ENCODE peak calls at places on chromosome 10, in four cellular contexts. T is GM12878, B is HL-60, R is K562. D is an unnamed sample.

GRCh38 chr10:114685456-114685855 is 27.4 kb upstream of the ABLIM1 start:
- DNase-seq in T (no peak), B (no peak), R (no peak), D (no peak)

GRCh38 chr10:133568287-133568614 is 2.9 kb upstream of the SYCE1 start:
- DNase-seq in T (no peak), B (no peak), R (no peak), D (no peak)

GRCh38 chr10:132294561-132295320 is 13.0 kb downstream of the STK32C start:
- DNase-seq in T (no peak), B (no peak), R (peak; percentile 34), D (no peak)

GRCh38 chr10:97718659-97719142 is 5.2 kb downstream of the MARVELD1 start:
- DNase-seq in T (no peak), B (no peak), R (no peak), D (no peak)

GRCh38 chr10:124648738-124649137 is 95.4 kb downstream of the FAM53B start:
- DNase-seq in T (peak; percentile 33), B (peak; percentile 94), R (peak; percentile 85), D (no peak)

GRCh38 chr10:42952931-42953683 is 123.8 kb upstream of the RET start:
- DNase-seq in T (no peak), B (no peak), R (no peak), D (no peak)

GRCh38 chr10:63738410-63738809 is 217.2 kb downstream of the REEP3 start:
- DNase-seq in T (no peak), B (no peak), R (no peak), D (no peak)

GRCh38 chr10:13709931-13710690 is 123.3 kb downstream of the PRPF18 start:
- DNase-seq in T (no peak), B (no peak), R (no peak), D (no peak)

GRCh38 chr10:24721254-24722106 is 2.2 kb downstream of the ARHGAP21 start:
- DNase-seq in T (no peak), B (no peak), R (peak; percentile 64), D (no peak)

GRCh38 chr10:34290412-34291082 is 524.5 kb downstream of the PARD3 start:
- DNase-seq in T (no peak), B (no peak), R (no peak), D (no peak)

GRCh38 chr10:78171633-78172032 is 138.0 kb downstream of the RPS24 start:
- DNase-seq in T (no peak), B (no peak), R (no peak), D (no peak)

GRCh38 chr10:71222541-71223364 is 10.4 kb downstream of the UNC5B start:
- DNase-seq in T (no peak), B (no peak), R (no peak), D (no peak)

GRCh38 chr10:12499587-12499986 is 150.2 kb downstream of the CAMK1D start:
- DNase-seq in T (no peak), B (no peak), R (no peak), D (no peak)
- TF ChIP-seq SPI1 in T (no peak), B (no peak), R (no peak), D (no peak)

GRCh38 chr10:17622061-17622460 is 4.9 kb upstream of the HACD1 start:
- DNase-seq in T (no peak), B (no peak), R (no peak), D (no peak)

GRCh38 chr10:17617031-17617911 is at the start of gene HACD1:
- DNase-seq in T (no peak), B (peak; percentile 31), R (peak; percentile 54), D (peak; percentile 58)

DNA sequence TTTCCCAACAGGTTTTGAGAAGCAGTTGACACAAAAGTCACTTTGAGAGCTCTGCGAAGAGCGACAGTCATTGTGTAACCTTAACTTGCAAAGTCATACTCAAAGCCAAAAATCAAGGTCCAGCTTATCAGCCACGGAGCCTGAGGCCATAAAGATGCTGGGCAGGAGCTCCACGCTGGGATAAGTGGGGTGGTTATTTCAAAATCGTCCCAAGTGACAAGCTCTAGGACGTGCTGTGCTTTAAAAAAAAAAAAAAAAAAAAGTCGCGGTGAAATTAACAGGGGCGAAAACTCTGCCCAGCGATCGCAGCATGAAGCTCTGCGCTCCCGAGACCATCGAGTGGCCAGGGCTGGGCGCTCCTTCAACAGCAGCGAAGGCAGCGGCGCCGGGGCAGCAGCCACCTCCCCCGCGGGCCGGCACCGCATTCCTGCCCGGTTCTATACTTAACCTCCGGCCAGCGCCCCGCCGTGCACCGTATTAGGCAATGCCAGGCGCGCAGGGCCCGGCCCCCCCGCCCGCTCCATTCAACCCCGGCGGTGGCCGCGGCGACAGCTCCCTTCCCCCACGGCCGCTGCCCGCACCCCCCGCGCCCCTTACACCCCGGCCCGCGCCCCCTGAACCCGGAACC is 657 bp downstream of the HACD1 start:
- DNase-seq in T (no peak), B (peak; percentile 2), R (peak; percentile 81), D (peak; percentile 34)
- TF ChIP-seq SPI1 in T (no peak), B (no peak), R (no peak), D (no peak)

GRCh38 chr10:127314797-127315196 is 118.4 kb upstream of the INSYN2A start:
- DNase-seq in T (no peak), B (no peak), R (no peak), D (no peak)
- TF ChIP-seq SPI1 in T (no peak), B (no peak), R (no peak), D (no peak)

DNA sequence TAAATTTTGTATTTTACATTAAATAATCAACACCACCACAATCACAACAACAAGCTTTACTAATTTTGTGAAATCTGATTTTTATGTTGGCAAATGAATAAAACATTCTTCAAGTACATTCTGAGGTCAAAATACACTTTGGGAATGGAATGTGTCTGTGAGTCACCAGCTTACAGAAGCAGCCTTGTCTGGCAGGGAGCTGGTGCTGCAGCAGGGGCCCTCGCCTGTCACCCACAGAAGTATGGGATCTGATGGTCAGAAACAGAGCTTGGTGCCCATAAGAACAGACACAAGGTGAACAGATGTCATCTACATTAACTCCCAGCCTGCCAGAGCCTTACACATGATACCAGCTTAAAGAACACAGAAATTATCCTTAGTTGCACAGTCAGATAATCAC is 496.9 kb downstream of the CCSER2 start:
- DNase-seq in T (no peak), B (no peak), R (no peak), D (no peak)
- TF ChIP-seq SPI1 in T (no peak), B (no peak), R (no peak), D (no peak)

DNA sequence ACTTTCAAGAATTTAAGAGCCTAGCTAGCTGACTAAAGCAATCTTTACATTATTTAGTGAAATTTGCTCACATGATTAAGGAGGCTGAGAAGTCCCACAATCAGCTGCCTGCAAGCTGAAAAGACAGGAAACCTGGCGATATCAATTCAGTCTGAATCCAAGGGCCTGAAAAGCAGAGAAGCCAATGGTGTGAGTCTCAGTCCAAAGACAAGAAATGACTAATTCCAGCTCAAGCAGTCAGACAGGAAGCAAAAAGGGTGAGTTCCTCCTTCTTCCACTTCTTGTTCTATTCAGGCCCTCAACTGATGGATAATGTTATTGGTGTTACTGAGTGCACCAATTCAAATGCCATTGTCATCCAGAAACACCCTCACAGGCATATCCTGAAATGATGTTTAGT is 1231.6 kb upstream of the CELF2 start:
- DNase-seq in T (no peak), B (no peak), R (no peak), D (no peak)
- TF ChIP-seq SPI1 in T (no peak), B (no peak), R (no peak), D (no peak)

D was measured in GM12891.